ENCODE peak calls at places on chromosomes 6 and 20, in ten cellular contexts. One of them, this sample, is unnamed.

GRCh38 chr6:89351632-89352328 is 742 bp downstream of the UBE2J1 start:
- DNase-seq in uterus: no peak
- DNase-seq in fibroblast of lung: peak
- DNase-seq in PC-9: no peak
- DNase-seq in psoas muscle: no peak
- DNase-seq in epithelial cell of proximal tubule: no peak
- DNase-seq in astrocyte of the spinal cord: peak
- DNase-seq in AG09309: no peak
- DNase-seq in AG10803: no peak
- DNase-seq in PC-3: peak
- DNase-seq in this sample: peak

GRCh38 chr6:108944058-108944457 is 95.8 kb downstream of the ARMC2 start:
- DNase-seq in PC-9: no peak
- DNase-seq in fibroblast of lung: no peak
- DNase-seq in psoas muscle: no peak
- DNase-seq in uterus: no peak
- DNase-seq in AG09309: no peak
- DNase-seq in PC-3: no peak
- DNase-seq in AG10803: no peak
- DNase-seq in astrocyte of the spinal cord: peak
- DNase-seq in epithelial cell of proximal tubule: no peak
- DNase-seq in this sample: no peak

GRCh38 chr6:118932421-118932820 is 2.5 kb downstream of the MCM9 start:
- DNase-seq in uterus: no peak
- DNase-seq in AG09309: no peak
- DNase-seq in AG10803: no peak
- DNase-seq in astrocyte of the spinal cord: no peak
- DNase-seq in psoas muscle: no peak
- DNase-seq in fibroblast of lung: no peak
- DNase-seq in PC-9: no peak
- DNase-seq in epithelial cell of proximal tubule: no peak
- DNase-seq in PC-3: no peak
- DNase-seq in this sample: no peak

GRCh38 chr6:75449625-75450206 is 43.9 kb downstream of the FILIP1 start:
- DNase-seq in AG09309: no peak
- DNase-seq in fibroblast of lung: peak
- DNase-seq in epithelial cell of proximal tubule: no peak
- DNase-seq in astrocyte of the spinal cord: peak
- DNase-seq in uterus: no peak
- DNase-seq in AG10803: peak
- DNase-seq in PC-9: peak
- DNase-seq in psoas muscle: no peak
- DNase-seq in PC-3: peak
- DNase-seq in this sample: peak

GRCh38 chr6:22145823-22146379 is 150.9 kb downstream of the PRL start:
- DNase-seq in PC-9: no peak
- DNase-seq in fibroblast of lung: peak
- DNase-seq in astrocyte of the spinal cord: peak
- DNase-seq in AG10803: peak
- DNase-seq in epithelial cell of proximal tubule: peak
- DNase-seq in AG09309: peak
- DNase-seq in psoas muscle: no peak
- DNase-seq in uterus: peak
- DNase-seq in PC-3: no peak
- DNase-seq in this sample: peak

GRCh38 chr6:134420638-134421181 is 102.8 kb upstream of the SGK1 start:
- DNase-seq in psoas muscle: no peak
- DNase-seq in epithelial cell of proximal tubule: peak
- DNase-seq in PC-3: peak
- DNase-seq in astrocyte of the spinal cord: peak
- DNase-seq in AG09309: no peak
- DNase-seq in uterus: no peak
- DNase-seq in PC-9: no peak
- DNase-seq in fibroblast of lung: no peak
- DNase-seq in AG10803: peak
- DNase-seq in this sample: peak

GRCh38 chr6:106116125-106116524 is 30.0 kb downstream of the PRDM1 start:
- DNase-seq in astrocyte of the spinal cord: peak
- DNase-seq in PC-3: peak
- DNase-seq in AG10803: peak
- DNase-seq in uterus: peak
- DNase-seq in AG09309: no peak
- DNase-seq in psoas muscle: peak
- DNase-seq in epithelial cell of proximal tubule: no peak
- DNase-seq in fibroblast of lung: no peak
- DNase-seq in PC-9: no peak
- DNase-seq in this sample: peak

GRCh38 chr6:16200231-16200941 is 38.0 kb upstream of the GMPR start:
- DNase-seq in uterus: no peak
- DNase-seq in AG10803: peak
- DNase-seq in PC-9: no peak
- DNase-seq in fibroblast of lung: no peak
- DNase-seq in AG09309: no peak
- DNase-seq in PC-3: no peak
- DNase-seq in epithelial cell of proximal tubule: no peak
- DNase-seq in astrocyte of the spinal cord: peak
- DNase-seq in psoas muscle: no peak
- DNase-seq in this sample: peak

GRCh38 chr6:128097019-128097418 is 196.2 kb upstream of the THEMIS start:
- DNase-seq in astrocyte of the spinal cord: no peak
- DNase-seq in PC-3: no peak
- DNase-seq in psoas muscle: no peak
- DNase-seq in epithelial cell of proximal tubule: no peak
- DNase-seq in AG10803: no peak
- DNase-seq in AG09309: no peak
- DNase-seq in uterus: no peak
- DNase-seq in PC-9: no peak
- DNase-seq in fibroblast of lung: no peak
- DNase-seq in this sample: no peak

GRCh38 chr6:170087946-170088348 is 202.9 kb downstream of the DLL1 start:
- DNase-seq in psoas muscle: no peak
- DNase-seq in uterus: peak
- DNase-seq in fibroblast of lung: no peak
- DNase-seq in AG09309: no peak
- DNase-seq in AG10803: no peak
- DNase-seq in astrocyte of the spinal cord: no peak
- DNase-seq in epithelial cell of proximal tubule: no peak
- DNase-seq in PC-3: no peak
- DNase-seq in PC-9: no peak
- DNase-seq in this sample: no peak

GRCh38 chr6:159169193-159169555 is at the start of gene FNDC1:
- DNase-seq in PC-9: no peak
- DNase-seq in uterus: no peak
- DNase-seq in AG10803: peak
- DNase-seq in epithelial cell of proximal tubule: no peak
- DNase-seq in psoas muscle: peak
- DNase-seq in AG09309: no peak
- DNase-seq in fibroblast of lung: no peak
- DNase-seq in astrocyte of the spinal cord: no peak
- DNase-seq in PC-3: no peak
- DNase-seq in this sample: peak
- TF ChIP-seq CTCF in PC-9: no peak
- TF ChIP-seq CTCF in uterus: no peak
- TF ChIP-seq CTCF in AG10803: no peak
- TF ChIP-seq CTCF in epithelial cell of proximal tubule: no peak
- TF ChIP-seq CTCF in psoas muscle: peak
- TF ChIP-seq CTCF in AG09309: peak
- TF ChIP-seq CTCF in fibroblast of lung: no peak
- TF ChIP-seq CTCF in astrocyte of the spinal cord: peak
- TF ChIP-seq CTCF in PC-3: no peak
- TF ChIP-seq CTCF in this sample: no peak

DNA sequence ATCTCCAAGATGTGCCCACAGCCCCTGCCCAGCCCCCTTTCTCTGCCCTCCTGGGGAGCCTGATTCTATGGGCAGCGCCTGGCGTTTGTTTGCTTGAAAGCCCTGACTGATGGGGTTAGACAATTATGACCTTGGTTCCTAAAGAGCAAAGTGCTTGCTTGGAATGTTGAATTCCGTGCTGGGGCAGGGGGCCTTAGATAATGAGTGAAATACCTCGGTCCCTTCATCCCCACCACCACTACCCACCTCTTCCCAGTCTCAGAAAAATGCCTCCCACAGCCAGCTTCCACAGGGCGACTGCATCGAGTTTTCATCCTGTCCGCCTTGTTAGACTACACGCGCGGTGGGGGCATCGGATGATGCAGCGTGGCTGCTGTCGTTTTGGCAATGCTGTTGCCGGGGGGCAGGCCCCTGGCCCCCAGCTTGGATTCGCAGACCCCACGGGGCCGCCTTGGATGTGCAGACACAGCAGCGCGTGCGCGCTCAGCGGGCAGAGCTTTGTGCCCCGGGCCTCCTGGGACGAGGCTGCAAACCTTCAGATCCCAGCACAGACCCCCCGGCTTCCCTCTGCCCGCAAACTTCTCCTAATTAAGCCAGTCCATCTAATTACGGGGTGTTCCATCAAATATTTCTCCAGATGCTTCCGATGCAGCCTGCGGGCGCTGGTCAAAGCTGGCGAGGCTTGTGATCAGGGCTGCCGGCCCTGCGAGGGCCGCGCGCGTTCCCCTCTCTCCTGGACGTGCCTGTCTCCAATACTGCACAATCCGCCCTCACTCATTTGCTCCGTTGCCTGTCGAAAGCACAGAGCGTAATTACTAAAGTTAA is 86.1 kb downstream of the LINC00237 start:
- DNase-seq in AG09309: no peak
- DNase-seq in psoas muscle: no peak
- DNase-seq in epithelial cell of proximal tubule: no peak
- DNase-seq in fibroblast of lung: no peak
- DNase-seq in PC-3: no peak
- DNase-seq in uterus: no peak
- DNase-seq in astrocyte of the spinal cord: no peak
- DNase-seq in PC-9: no peak
- DNase-seq in AG10803: no peak
- DNase-seq in this sample: no peak
- H3K4me3 ChIP-seq in AG09309: no peak
- H3K4me3 ChIP-seq in psoas muscle: no peak
- H3K4me3 ChIP-seq in epithelial cell of proximal tubule: no peak
- H3K4me3 ChIP-seq in fibroblast of lung: no peak
- H3K4me3 ChIP-seq in PC-3: no peak
- H3K4me3 ChIP-seq in uterus: no peak
- H3K4me3 ChIP-seq in astrocyte of the spinal cord: no peak
- H3K4me3 ChIP-seq in PC-9: no peak
- H3K4me3 ChIP-seq in AG10803: no peak
- H3K4me3 ChIP-seq in this sample: no peak

GRCh38 chr6:132252113-132252512 is 149.2 kb downstream of the MOXD1 start:
- DNase-seq in AG09309: no peak
- DNase-seq in PC-3: no peak
- DNase-seq in AG10803: peak
- DNase-seq in psoas muscle: no peak
- DNase-seq in epithelial cell of proximal tubule: no peak
- DNase-seq in PC-9: no peak
- DNase-seq in fibroblast of lung: no peak
- DNase-seq in uterus: no peak
- DNase-seq in astrocyte of the spinal cord: no peak
- DNase-seq in this sample: no peak

GRCh38 chr6:132251711-132252110 is 149.6 kb downstream of the MOXD1 start:
- DNase-seq in PC-3: no peak
- DNase-seq in epithelial cell of proximal tubule: no peak
- DNase-seq in uterus: no peak
- DNase-seq in PC-9: no peak
- DNase-seq in psoas muscle: no peak
- DNase-seq in astrocyte of the spinal cord: no peak
- DNase-seq in AG10803: no peak
- DNase-seq in AG09309: no peak
- DNase-seq in fibroblast of lung: no peak
- DNase-seq in this sample: no peak

GRCh38 chr6:132256457-132256856 is 144.8 kb downstream of the MOXD1 start:
- DNase-seq in PC-9: no peak
- DNase-seq in AG10803: no peak
- DNase-seq in uterus: no peak
- DNase-seq in AG09309: no peak
- DNase-seq in fibroblast of lung: no peak
- DNase-seq in astrocyte of the spinal cord: no peak
- DNase-seq in psoas muscle: no peak
- DNase-seq in PC-3: no peak
- DNase-seq in epithelial cell of proximal tubule: no peak
- DNase-seq in this sample: no peak

GRCh38 chr6:132253906-132254305 is 147.4 kb downstream of the MOXD1 start:
- DNase-seq in fibroblast of lung: no peak
- DNase-seq in AG10803: peak
- DNase-seq in uterus: no peak
- DNase-seq in PC-3: no peak
- DNase-seq in psoas muscle: no peak
- DNase-seq in epithelial cell of proximal tubule: no peak
- DNase-seq in PC-9: no peak
- DNase-seq in AG09309: no peak
- DNase-seq in astrocyte of the spinal cord: no peak
- DNase-seq in this sample: no peak

GRCh38 chr6:132253211-132253610 is 148.1 kb downstream of the MOXD1 start:
- DNase-seq in AG10803: peak
- DNase-seq in AG09309: no peak
- DNase-seq in uterus: no peak
- DNase-seq in PC-9: no peak
- DNase-seq in PC-3: no peak
- DNase-seq in psoas muscle: no peak
- DNase-seq in astrocyte of the spinal cord: no peak
- DNase-seq in epithelial cell of proximal tubule: no peak
- DNase-seq in fibroblast of lung: no peak
- DNase-seq in this sample: no peak
- TF ChIP-seq CTCF in AG10803: no peak
- TF ChIP-seq CTCF in AG09309: no peak
- TF ChIP-seq CTCF in uterus: no peak
- TF ChIP-seq CTCF in PC-9: no peak
- TF ChIP-seq CTCF in PC-3: no peak
- TF ChIP-seq CTCF in psoas muscle: no peak
- TF ChIP-seq CTCF in astrocyte of the spinal cord: no peak
- TF ChIP-seq CTCF in epithelial cell of proximal tubule: no peak
- TF ChIP-seq CTCF in fibroblast of lung: no peak
- TF ChIP-seq CTCF in this sample: no peak

DNA sequence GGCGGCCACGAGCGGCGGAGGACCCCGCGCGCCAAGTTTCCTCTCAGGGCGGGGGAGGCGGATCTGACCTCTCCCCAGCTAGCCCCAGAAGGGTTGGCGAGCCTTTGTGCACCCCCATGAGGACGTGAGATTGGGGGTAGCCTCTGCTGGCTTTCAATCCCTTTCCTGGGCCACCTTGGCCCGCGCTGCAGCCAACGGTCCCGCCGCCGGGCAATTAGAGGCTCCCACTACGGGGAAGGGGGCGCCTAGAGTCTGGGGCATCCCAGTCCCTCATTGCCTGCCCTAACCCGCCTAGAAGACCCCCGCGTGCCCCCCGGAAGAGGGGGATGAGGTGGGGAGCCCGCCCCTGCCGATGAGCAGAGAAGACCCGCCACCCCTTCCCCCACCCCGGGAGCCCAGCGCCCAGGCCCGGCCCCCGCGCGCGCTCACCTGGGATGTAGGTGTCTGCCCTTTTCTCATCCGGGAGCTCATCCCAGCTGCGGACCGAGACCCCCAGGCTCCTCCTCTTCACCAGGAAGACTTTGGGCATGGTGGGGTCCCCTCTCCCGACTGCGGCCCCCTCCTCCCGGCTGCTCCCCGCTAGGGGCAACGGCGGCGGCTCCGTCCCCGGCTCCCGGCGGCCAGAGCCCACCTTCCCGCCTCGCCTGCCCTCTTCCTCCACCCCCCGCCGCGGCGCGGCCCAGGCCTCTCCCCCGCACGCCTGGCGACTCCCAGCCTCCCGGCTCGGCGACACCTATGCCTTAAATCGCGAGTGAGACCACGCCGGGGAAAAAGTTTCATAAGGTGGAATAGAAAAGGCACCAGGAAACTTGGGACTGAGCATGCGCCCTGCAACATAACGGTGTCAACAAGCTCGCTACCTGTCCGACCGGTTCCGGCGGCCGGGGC is at the start of gene OVOL2:
- DNase-seq in PC-3: peak
- DNase-seq in AG10803: no peak
- DNase-seq in uterus: no peak
- DNase-seq in PC-9: peak
- DNase-seq in AG09309: no peak
- DNase-seq in psoas muscle: peak
- DNase-seq in fibroblast of lung: no peak
- DNase-seq in epithelial cell of proximal tubule: no peak
- DNase-seq in astrocyte of the spinal cord: no peak
- DNase-seq in this sample: no peak
- H3K4me3 ChIP-seq in PC-3: peak
- H3K4me3 ChIP-seq in AG10803: no peak
- H3K4me3 ChIP-seq in uterus: no peak
- H3K4me3 ChIP-seq in PC-9: peak
- H3K4me3 ChIP-seq in AG09309: no peak
- H3K4me3 ChIP-seq in psoas muscle: peak
- H3K4me3 ChIP-seq in fibroblast of lung: no peak
- H3K4me3 ChIP-seq in epithelial cell of proximal tubule: peak
- H3K4me3 ChIP-seq in astrocyte of the spinal cord: no peak
- H3K4me3 ChIP-seq in this sample: no peak

This sample was measured in cardiac fibroblast.